ENCODE peak calls at places on chromosomes 11 and 22, in five cellular contexts. O is K562, U is A549, L is GM12878, I is HepG2. Z is an unnamed sample.

GRCh38 chr22:32801436-32802290 is at the start of gene TIMP3:
- DNase-seq in U (peak), L (no peak), O (peak), I (no peak), Z (peak)

GRCh38 chr11:24496371-24496727 is 504 bp upstream of the LUZP2 start:
- DNase-seq in I (no peak), L (no peak), U (no peak), O (no peak), Z (peak)

GRCh38 chr11:6608726-6609501 is 3.1 kb downstream of the TAF10 start:
- DNase-seq in U (no peak), I (no peak), L (no peak), O (no peak), Z (no peak)

GRCh38 chr11:94722735-94723134 is 45.4 kb upstream of the AMOTL1 start:
- DNase-seq in U (no peak), I (no peak), L (no peak), O (no peak), Z (no peak)

GRCh38 chr11:697028-697491 is 1.4 kb downstream of the TMEM80 start:
- DNase-seq in I (no peak), O (no peak), U (no peak), L (peak), Z (no peak)

GRCh38 chr11:134482128-134482527 is 70.1 kb upstream of the B3GAT1 start:
- DNase-seq in O (no peak), I (no peak), U (no peak), L (no peak), Z (no peak)

GRCh38 chr11:67256477-67256876 is 9.8 kb upstream of the GRK2 start:
- DNase-seq in L (no peak), O (no peak), I (no peak), U (no peak), Z (no peak)

GRCh38 chr11:23023319-23023718 is 163.0 kb upstream of the CCDC179 start:
- DNase-seq in I (no peak), U (no peak), O (no peak), L (no peak), Z (no peak)

GRCh38 chr11:82930734-82931133 is 29.2 kb downstream of the DDIAS start:
- DNase-seq in L (no peak), U (no peak), O (no peak), I (no peak), Z (no peak)

GRCh38 chr22:22798716-22799115 is 88.9 kb upstream of the IGLL5 start:
- DNase-seq in U (no peak), I (no peak), L (no peak), O (no peak), Z (no peak)

GRCh38 chr22:50545522-50546325 is at the start of gene KLHDC7B:
- DNase-seq in L (no peak), I (no peak), O (no peak), U (no peak), Z (no peak)

GRCh38 chr11:57779275-57779674 is 17.7 kb downstream of the CTNND1 start:
- DNase-seq in L (no peak), O (no peak), U (peak), I (peak), Z (peak)

GRCh38 chr11:60124802-60125432 is 36.5 kb downstream of the MS4A2 start:
- DNase-seq in L (no peak), U (no peak), I (no peak), O (peak), Z (no peak)

GRCh38 chr11:65588199-65589054 is 7.2 kb downstream of the KCNK7 start:
- DNase-seq in I (peak), O (peak), U (peak), L (peak), Z (peak)

GRCh38 chr11:134596404-134596803 is 184.4 kb upstream of the B3GAT1 start:
- DNase-seq in I (no peak), O (no peak), L (no peak), U (no peak), Z (no peak)

GRCh38 chr11:24617856-24618255 is 121.0 kb downstream of the LUZP2 start:
- DNase-seq in U (no peak), O (no peak), I (no peak), L (no peak), Z (no peak)

GRCh38 chr11:70680781-70681281 is 282.5 kb downstream of the CTTN start:
- DNase-seq in U (no peak), O (no peak), L (no peak), I (no peak), Z (no peak)

GRCh38 chr11:47267858-47268257 is 2.1 kb upstream of the MADD start:
- DNase-seq in O (peak), U (no peak), I (no peak), L (no peak), Z (peak)

GRCh38 chr11:24356501-24356900 is 140.4 kb upstream of the LUZP2 start:
- DNase-seq in L (no peak), I (no peak), O (no peak), U (no peak), Z (no peak)

GRCh38 chr11:33257160-33257896 is at the start of gene HIPK3:
- DNase-seq in O (peak), I (peak), L (no peak), U (peak), Z (peak)

GRCh38 chr11:10042699-10043098 is 251.3 kb downstream of the SBF2 start:
- DNase-seq in I (no peak), L (no peak), O (no peak), U (no peak), Z (no peak)

GRCh38 chr11:100235085-100235484 is 452.0 kb upstream of the ARHGAP42 start:
- DNase-seq in U (no peak), I (no peak), O (no peak), L (no peak), Z (no peak)

GRCh38 chr22:30116362-30117117 is 36.3 kb downstream of the HORMAD2 start:
- DNase-seq in I (peak), O (no peak), L (no peak), U (no peak), Z (no peak)

GRCh38 chr11:72375241-72375640 is 59.1 kb downstream of the CLPB start:
- DNase-seq in L (no peak), O (no peak), U (no peak), I (no peak), Z (no peak)

GRCh38 chr11:126124284-126124683 is 61.6 kb upstream of the CDON start:
- DNase-seq in L (no peak), I (no peak), U (no peak), O (no peak), Z (no peak)

GRCh38 chr11:75588067-75588481 is 26.0 kb downstream of the SERPINH1 start:
- DNase-seq in U (no peak), L (no peak), I (peak), O (peak), Z (no peak)
- TF ChIP-seq JUNB in U (no peak), L (no peak), I (no peak), O (no peak), Z (no peak)

DNA sequence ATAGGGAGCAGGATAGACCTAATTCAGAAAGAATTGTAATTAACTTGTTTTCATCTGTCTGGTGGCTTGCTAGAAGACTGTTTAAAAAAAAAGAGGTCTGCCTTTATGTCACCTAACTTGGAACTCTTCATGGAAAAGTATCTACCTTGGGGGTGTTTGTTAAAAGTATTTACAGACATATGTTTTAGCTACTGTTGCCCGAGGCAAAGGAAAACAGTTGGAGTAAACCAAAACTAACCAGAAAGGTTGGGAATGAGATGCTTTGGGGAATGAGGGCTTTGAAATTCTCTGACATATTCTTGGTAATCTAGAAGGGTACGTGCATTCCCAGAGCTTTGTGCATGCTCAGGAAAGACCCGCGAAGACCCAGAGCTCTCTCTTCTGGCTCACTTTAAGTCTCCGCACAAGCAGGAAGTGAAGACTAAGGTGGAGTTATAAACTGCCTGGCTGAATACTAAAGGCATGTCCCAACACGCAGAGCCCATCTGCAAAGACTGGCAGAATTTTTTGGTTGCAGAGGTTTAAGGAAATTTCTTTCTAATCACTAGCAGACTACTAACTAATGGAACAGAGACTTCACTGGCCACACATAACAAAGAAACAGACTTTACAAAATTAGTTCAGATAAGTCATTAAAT is 33.2 kb downstream of the HIKESHI start:
- DNase-seq in U (no peak), I (no peak), O (no peak), L (no peak), Z (no peak)
- TF ChIP-seq JUNB in U (no peak), I (no peak), O (no peak), L (no peak), Z (no peak)

DNA sequence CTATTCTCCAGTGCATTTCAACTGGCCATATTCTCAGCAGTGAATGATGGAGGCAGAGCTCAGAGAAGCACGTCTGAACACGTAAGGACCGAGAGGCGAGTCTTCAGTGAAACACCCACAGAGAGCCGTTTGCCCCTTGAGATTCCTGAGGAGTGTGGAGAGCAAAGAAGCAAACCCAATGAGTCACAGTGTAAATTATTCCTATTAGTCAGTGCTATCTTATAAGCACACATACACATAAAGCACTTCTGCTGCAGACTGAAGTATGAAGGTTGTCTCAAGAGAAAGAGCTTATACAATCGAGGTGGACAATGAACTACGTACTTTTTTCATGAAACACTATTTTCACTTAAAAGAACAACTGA is 37.4 kb downstream of the GALNT18 start:
- DNase-seq in I (no peak), L (no peak), O (no peak), U (peak), Z (no peak)
- TF ChIP-seq JUNB in I (no peak), L (no peak), O (no peak), U (peak), Z (no peak)

GRCh38 chr22:35633520-35633919 is 14.7 kb upstream of the APOL6 start:
- DNase-seq in L (no peak), U (no peak), O (no peak), I (no peak), Z (no peak)

GRCh38 chr22:35630891-35631290 is 13.8 kb upstream of the MB start:
- DNase-seq in I (no peak), U (no peak), O (no peak), L (no peak), Z (no peak)

GRCh38 chr22:35630387-35630793 is 13.3 kb upstream of the MB start:
- DNase-seq in U (peak), L (no peak), I (no peak), O (no peak), Z (peak)

GRCh38 chr22:35632902-35633301 is 15.3 kb upstream of the APOL6 start:
- DNase-seq in L (no peak), U (no peak), O (no peak), I (no peak), Z (no peak)

DNA sequence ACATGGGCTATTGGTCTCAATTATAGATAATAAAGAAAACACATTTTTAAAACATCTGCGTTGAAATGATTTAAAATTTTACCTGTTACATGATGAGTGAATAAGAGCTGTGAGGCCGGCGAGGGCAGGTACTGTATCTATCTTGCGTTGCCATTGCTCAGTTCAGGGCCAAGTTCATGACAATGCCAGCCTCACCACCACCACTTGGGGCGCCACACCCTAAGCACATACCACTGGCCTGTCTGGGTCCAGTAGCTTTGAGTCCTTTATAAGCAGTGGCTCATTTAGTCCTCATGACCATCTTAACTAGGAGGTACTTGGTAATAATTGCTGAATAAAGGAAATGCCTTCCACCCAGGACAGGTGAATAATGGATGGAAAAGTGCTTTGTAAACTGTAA is 14.5 kb upstream of the MB start:
- DNase-seq in I (peak), U (peak), O (peak), L (no peak), Z (peak)
- TF ChIP-seq JUNB in I (no peak), U (no peak), O (no peak), L (no peak), Z (no peak)

GRCh38 chr22:46008291-46008690 is 31.3 kb upstream of the WNT7B start:
- DNase-seq in L (no peak), U (no peak), O (no peak), I (no peak), Z (no peak)
- TF ChIP-seq JUNB in L (no peak), U (no peak), O (no peak), I (no peak), Z (no peak)

DNA sequence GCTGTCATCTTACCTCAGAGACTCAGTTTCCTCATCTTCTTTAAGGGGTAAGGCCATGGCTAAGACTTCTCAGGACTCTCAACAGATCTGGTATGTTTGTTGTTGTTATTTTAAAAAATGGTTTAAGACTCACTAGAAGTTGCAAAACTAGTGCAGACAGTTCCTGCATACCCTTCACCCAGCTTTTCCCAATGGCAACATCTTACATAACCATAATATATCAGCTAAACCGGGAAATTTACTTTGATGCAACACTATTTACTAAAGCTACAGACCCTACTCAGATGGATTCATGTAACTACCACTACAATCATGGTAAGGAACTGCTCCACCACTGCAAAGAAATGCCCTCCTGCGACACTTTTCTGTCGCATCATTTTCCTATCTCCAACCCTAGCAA is 20.4 kb downstream of the LGR4 start:
- DNase-seq in O (no peak), L (no peak), I (no peak), U (no peak), Z (no peak)
- TF ChIP-seq JUNB in O (no peak), L (no peak), I (no peak), U (no peak), Z (no peak)

GRCh38 chr11:3674189-3674588 is 3.0 kb upstream of the CHRNA10 start:
- DNase-seq in L (no peak), I (peak), U (peak), O (no peak), Z (no peak)
- TF ChIP-seq JUNB in L (no peak), I (no peak), U (no peak), O (no peak), Z (no peak)

GRCh38 chr22:38213319-38214247 is 11.8 kb downstream of the MAFF start:
- DNase-seq in I (no peak), L (peak), O (peak), U (no peak), Z (peak)
- TF ChIP-seq JUNB in I (no peak), L (no peak), O (no peak), U (no peak), Z (no peak)

DNA sequence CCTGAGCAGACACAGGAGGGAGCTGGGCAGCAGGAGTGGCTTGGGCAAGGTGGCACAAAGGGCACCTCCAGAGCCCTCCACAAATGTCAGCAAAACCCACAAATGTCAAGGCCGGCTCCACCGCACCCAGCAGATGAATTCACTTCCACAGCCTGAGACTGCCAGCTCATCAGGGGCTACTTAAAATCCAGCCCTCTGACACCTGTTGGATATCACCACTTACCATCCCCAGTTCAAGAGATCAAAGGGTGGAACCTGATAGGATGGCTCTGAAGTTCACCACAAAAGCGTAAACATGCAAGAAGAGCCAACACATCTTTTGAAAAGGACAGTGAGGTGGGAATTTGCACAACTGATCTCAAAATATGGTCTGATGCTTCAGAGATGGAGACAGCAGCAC is 168.6 kb upstream of the GRK3 start:
- DNase-seq in U (no peak), L (no peak), O (no peak), I (peak), Z (no peak)
- TF ChIP-seq JUNB in U (no peak), L (no peak), O (no peak), I (no peak), Z (no peak)

GRCh38 chr11:73413246-73413645 is 37.0 kb downstream of the RELT start:
- DNase-seq in O (no peak), U (no peak), L (no peak), I (no peak), Z (no peak)
- TF ChIP-seq JUNB in O (no peak), U (no peak), L (no peak), I (no peak), Z (no peak)

Z was measured in GM23338.